ENCODE peak calls at places on chromosomes 11 and 22, in four cellular contexts. One of them, this sample, is unnamed.

GRCh38 chr11:18471995-18472394 is 16.3 kb downstream of the LDHAL6A start:
- DNase-seq in K562: no peak
- DNase-seq in HepG2: no peak
- DNase-seq in GM12878: no peak
- DNase-seq in this sample: no peak

GRCh38 chr11:62223095-62223494 is 14.6 kb downstream of the SCGB2A1 start:
- DNase-seq in GM12878: no peak
- DNase-seq in K562: no peak
- DNase-seq in HepG2: no peak
- DNase-seq in this sample: no peak

GRCh38 chr22:46370584-46371373 is 35.3 kb downstream of the TRMU start:
- DNase-seq in GM12878: no peak
- DNase-seq in K562: no peak
- DNase-seq in HepG2: peak; percentile 25
- DNase-seq in this sample: no peak

GRCh38 chr22:37321288-37321687 is 39.0 kb downstream of the CYTH4 start:
- DNase-seq in HepG2: peak; percentile 62
- DNase-seq in GM12878: no peak
- DNase-seq in K562: no peak
- DNase-seq in this sample: no peak

GRCh38 chr22:25573822-25574221 is 9.3 kb downstream of the GRK3 start:
- DNase-seq in K562: no peak
- DNase-seq in HepG2: no peak
- DNase-seq in GM12878: no peak
- DNase-seq in this sample: no peak

GRCh38 chr11:120674537-120674936 is 163.0 kb downstream of the GRIK4 start:
- DNase-seq in K562: no peak
- DNase-seq in HepG2: peak; percentile 94
- DNase-seq in GM12878: no peak
- DNase-seq in this sample: no peak

GRCh38 chr11:120236169-120237107 is 3.5 kb upstream of the POU2F3 start:
- DNase-seq in GM12878: no peak
- DNase-seq in K562: peak; percentile 70
- DNase-seq in HepG2: no peak
- DNase-seq in this sample: no peak

GRCh38 chr11:10488121-10488580 is 33.1 kb downstream of the AMPD3 start:
- DNase-seq in HepG2: no peak
- DNase-seq in GM12878: no peak
- DNase-seq in K562: no peak
- DNase-seq in this sample: no peak

GRCh38 chr11:102497061-102497460 is 33.5 kb downstream of the MMP7 start:
- DNase-seq in K562: no peak
- DNase-seq in HepG2: no peak
- DNase-seq in GM12878: no peak
- DNase-seq in this sample: no peak

GRCh38 chr11:111357150-111358037 is 21.7 kb downstream of the POU2AF1 start:
- DNase-seq in GM12878: no peak
- DNase-seq in HepG2: peak; percentile 35
- DNase-seq in K562: no peak
- DNase-seq in this sample: peak; percentile 39

GRCh38 chr11:111355101-111355500 is 24.0 kb downstream of the POU2AF1 start:
- DNase-seq in GM12878: no peak
- DNase-seq in K562: no peak
- DNase-seq in HepG2: no peak
- DNase-seq in this sample: no peak

GRCh38 chr11:111354601-111354891 is 24.5 kb downstream of the POU2AF1 start:
- DNase-seq in K562: no peak
- DNase-seq in GM12878: no peak
- DNase-seq in HepG2: no peak
- DNase-seq in this sample: no peak

GRCh38 chr11:111356660-111357048 is 22.4 kb downstream of the POU2AF1 start:
- DNase-seq in HepG2: no peak
- DNase-seq in K562: no peak
- DNase-seq in GM12878: no peak
- DNase-seq in this sample: no peak

GRCh38 chr11:111355956-111356659 is 23.0 kb downstream of the POU2AF1 start:
- DNase-seq in GM12878: no peak
- DNase-seq in HepG2: peak; percentile 30
- DNase-seq in K562: no peak
- DNase-seq in this sample: no peak
- TF ChIP-seq SMC3 in GM12878: no peak
- TF ChIP-seq SMC3 in HepG2: no peak
- TF ChIP-seq SMC3 in K562: no peak
- TF ChIP-seq SMC3 in this sample: no peak

DNA sequence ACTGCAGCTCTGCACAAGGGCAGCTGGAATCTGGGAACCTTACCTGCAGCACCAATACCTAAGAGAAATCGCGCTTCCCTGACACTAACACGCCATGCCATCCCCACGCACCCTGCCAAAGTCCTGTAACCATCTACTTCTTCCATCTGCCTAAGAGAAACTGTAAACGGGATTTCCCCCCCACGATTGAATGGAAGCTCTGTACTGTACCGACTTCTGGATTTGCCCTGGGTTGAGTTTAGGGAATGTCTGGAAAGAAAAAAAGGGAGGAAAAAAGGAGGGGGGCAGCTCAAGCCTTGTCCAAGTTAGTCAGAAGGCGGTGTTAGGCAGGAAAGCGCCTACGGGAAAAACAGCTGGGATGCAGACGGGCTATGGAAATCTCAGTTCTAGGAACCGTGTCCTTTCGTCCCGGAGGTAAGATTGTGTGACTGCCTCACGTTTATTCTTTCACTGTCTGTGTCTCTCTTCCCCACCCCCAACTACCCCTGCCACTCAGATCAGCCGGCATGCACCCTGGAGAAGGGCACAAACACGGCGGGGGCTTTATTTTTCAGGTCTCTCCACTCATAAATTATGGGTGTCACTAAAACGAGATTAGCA is 125.5 kb upstream of the C11orf58 start:
- DNase-seq in GM12878: no peak
- DNase-seq in HepG2: no peak
- DNase-seq in K562: no peak
- DNase-seq in this sample: peak; percentile 60
- H2AFZ ChIP-seq in GM12878: no peak overlapping the region
- H2AFZ ChIP-seq in HepG2: no peak overlapping the region
- H2AFZ ChIP-seq in K562: peak overlapping the region; percentile 79
- H2AFZ ChIP-seq in this sample: peak overlapping the region; percentile 73

DNA sequence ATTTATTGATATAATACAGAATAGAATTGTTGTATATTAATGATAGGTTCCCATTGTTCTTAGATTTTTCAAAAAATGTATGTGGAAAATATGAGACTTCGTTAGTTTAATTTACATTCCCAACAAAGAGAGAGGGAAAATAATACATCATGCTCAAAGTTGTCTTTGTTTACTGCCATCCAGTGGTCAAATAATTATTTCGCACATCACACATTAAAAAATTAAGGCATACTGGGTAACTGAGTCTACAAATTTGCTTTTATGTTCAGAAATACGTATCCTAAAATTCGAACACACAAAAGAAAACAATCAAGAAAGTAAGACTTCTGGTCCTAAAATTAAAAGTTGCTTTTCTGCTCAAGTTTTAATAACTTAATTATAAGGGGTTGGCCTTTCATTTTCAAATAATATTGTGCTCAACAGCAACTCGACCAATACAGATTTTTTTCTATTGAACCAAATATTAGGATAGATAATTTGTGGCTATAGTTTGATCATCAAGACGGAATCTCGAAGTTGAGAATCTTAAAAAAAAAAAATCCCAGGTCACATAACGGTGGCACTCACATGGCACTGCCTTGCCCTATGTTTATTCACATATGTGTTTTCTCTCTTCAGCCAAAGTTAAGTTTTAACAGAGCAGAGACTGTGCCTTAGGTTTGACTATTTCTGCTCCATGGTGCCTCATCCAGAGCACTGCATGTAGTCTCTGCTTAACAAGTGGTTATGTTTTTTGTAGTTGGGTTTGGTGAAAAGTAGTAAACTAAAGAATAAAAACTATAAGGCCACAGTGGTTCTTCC is 12.3 kb downstream of the PDGFD start:
- DNase-seq in K562: no peak
- DNase-seq in GM12878: no peak
- DNase-seq in HepG2: no peak
- DNase-seq in this sample: no peak
- TF ChIP-seq FOXM1 in K562: no peak
- TF ChIP-seq FOXM1 in GM12878: no peak
- TF ChIP-seq FOXM1 in HepG2: no peak
- TF ChIP-seq FOXM1 in this sample: no peak

GRCh38 chr11:26344647-26345046 is 12.7 kb downstream of the ANO3 start:
- DNase-seq in GM12878: no peak
- DNase-seq in HepG2: no peak
- DNase-seq in K562: no peak
- DNase-seq in this sample: no peak
- TF ChIP-seq SMC3 in GM12878: no peak
- TF ChIP-seq SMC3 in HepG2: no peak
- TF ChIP-seq SMC3 in K562: no peak
- TF ChIP-seq SMC3 in this sample: no peak